ENCODE peak calls at places on chromosomes 3 and 15, in nine cellular contexts. C, X, K, E, A, Y, H, R and O are unnamed samples.

GRCh38 chr15:43251863-43252241 is 14.9 kb downstream of the TGM5 start:
- DNase-seq in C (no peak), X (no peak), K (no peak), E (no peak), A (no peak), Y (no peak), H (no peak), R (no peak), O (no peak)

GRCh38 chr3:143119974-143120715 is 574 bp downstream of the CHST2 start:
- DNase-seq in C (no peak), X (no peak), K (no peak), E (no peak), A (peak; percentile 51), Y (no peak), H (peak; percentile 28), R (no peak), O (peak; percentile 68)

GRCh38 chr3:195385526-195385925 is 57.3 kb downstream of the ACAP2 start:
- DNase-seq in C (peak; percentile 53), X (no peak), K (peak; percentile 32), E (peak; percentile 23), A (no peak), Y (peak; percentile 37), H (no peak), R (no peak), O (no peak)

GRCh38 chr3:52783211-52783555 is 5.8 kb downstream of the ITIH1 start:
- DNase-seq in C (no peak), X (peak; percentile 4), K (no peak), E (no peak), A (no peak), Y (no peak), H (no peak), R (no peak), O (no peak)

GRCh38 chr3:116140100-116140689 is 305.1 kb downstream of the LSAMP start:
- DNase-seq in C (peak; percentile 23), X (no peak), K (no peak), E (peak; percentile 47), A (no peak), Y (peak; percentile 52), H (no peak), R (no peak), O (no peak)

GRCh38 chr15:62624541-62625399 is 417.8 kb upstream of the TPM1 start:
- DNase-seq in C (peak; percentile 71), X (peak; percentile 25), K (peak; percentile 39), E (peak; percentile 74), A (no peak), Y (peak; percentile 61), H (no peak), R (no peak), O (no peak)

GRCh38 chr15:51576911-51577500 is 45.6 kb downstream of the DMXL2 start:
- DNase-seq in C (peak; percentile 14), X (no peak), K (no peak), E (peak; percentile 19), A (no peak), Y (peak; percentile 85), H (no peak), R (no peak), O (no peak)

GRCh38 chr3:76872999-76873398 is 166.9 kb upstream of the ROBO2 start:
- DNase-seq in C (no peak), X (no peak), K (no peak), E (no peak), A (no peak), Y (no peak), H (no peak), R (no peak), O (no peak)

GRCh38 chr3:43503067-43503728 is 118.6 kb downstream of the ANO10 start:
- DNase-seq in C (no peak), X (no peak), K (no peak), E (peak; percentile 46), A (no peak), Y (peak; percentile 47), H (no peak), R (no peak), O (no peak)

GRCh38 chr3:126166009-126166408 is 14.4 kb downstream of the ALDH1L1 start:
- DNase-seq in C (no peak), X (no peak), K (no peak), E (no peak), A (no peak), Y (no peak), H (no peak), R (no peak), O (no peak)

GRCh38 chr3:30161370-30161769 is 445.0 kb upstream of the TGFBR2 start:
- DNase-seq in C (peak; percentile 43), X (peak; percentile 21), K (no peak), E (peak; percentile 67), A (no peak), Y (no peak), H (no peak), R (no peak), O (no peak)

GRCh38 chr3:160981217-160981938 is 123.8 kb downstream of the B3GALNT1 start:
- DNase-seq in C (peak; percentile 8), X (no peak), K (no peak), E (no peak), A (peak; percentile 35), Y (peak; percentile 73), H (peak; percentile 4), R (peak; percentile 3), O (no peak)

GRCh38 chr3:13484861-13485590 is 4.9 kb downstream of the HDAC11 start:
- DNase-seq in C (peak; percentile 45), X (no peak), K (peak; percentile 46), E (peak; percentile 33), A (peak; percentile 88), Y (peak; percentile 31), H (no peak), R (no peak), O (peak; percentile 31)

GRCh38 chr15:66905954-66906353 is 159.4 kb upstream of the SMAD3 start:
- DNase-seq in C (no peak), X (no peak), K (no peak), E (no peak), A (no peak), Y (no peak), H (no peak), R (no peak), O (no peak)

GRCh38 chr3:50264389-50264963 is 4.5 kb upstream of the SEMA3B start:
- DNase-seq in C (peak; percentile 94), X (peak; percentile 92), K (peak; percentile 74), E (peak; percentile 93), A (peak; percentile 86), Y (peak; percentile 93), H (no peak), R (peak; percentile 73), O (peak; percentile 77)

GRCh38 chr15:57133127-57133968 is 214.9 kb downstream of the TCF12 start:
- DNase-seq in C (peak; percentile 78), X (no peak), K (no peak), E (peak; percentile 34), A (no peak), Y (no peak), H (no peak), R (no peak), O (no peak)

GRCh38 chr15:74540135-74540760 is 772 bp upstream of the ARID3B start:
- DNase-seq in C (peak; percentile 51), X (no peak), K (no peak), E (peak; percentile 60), A (no peak), Y (peak; percentile 71), H (no peak), R (no peak), O (no peak)

GRCh38 chr15:25789616-25790002 is 73.5 kb downstream of the ATP10A start:
- DNase-seq in C (no peak), X (no peak), K (no peak), E (no peak), A (no peak), Y (no peak), H (no peak), R (no peak), O (no peak)
- H3K27ac ChIP-seq in C (peak overlapping the region; percentile 69), X (peak overlapping the region; percentile 73), K (no peak overlapping the region), E (peak overlapping the region; percentile 33), A (peak overlapping the region; percentile 41), Y (peak overlapping the region; percentile 12), H (no peak overlapping the region), R (no peak overlapping the region), O (no peak overlapping the region)

DNA sequence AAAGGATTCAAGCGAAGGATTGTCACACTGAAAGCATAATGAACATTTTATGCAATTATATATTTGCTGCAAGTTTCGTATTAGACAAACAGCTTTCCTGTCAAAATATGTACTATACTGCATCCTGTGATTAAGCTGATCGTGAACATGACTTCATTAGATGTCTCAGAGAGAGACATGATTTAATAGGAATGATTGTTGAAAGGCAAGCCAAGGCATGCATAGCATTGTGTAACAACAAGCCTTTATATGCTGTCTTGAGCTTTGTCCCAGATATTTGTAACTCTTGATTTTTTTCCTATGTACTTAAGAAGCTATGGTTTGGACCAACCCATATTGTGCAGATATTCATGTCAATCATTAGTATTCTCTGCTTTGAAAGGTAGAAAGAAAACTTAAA is 309.1 kb downstream of the KCNH8 start:
- DNase-seq in C (no peak), X (no peak), K (no peak), E (no peak), A (no peak), Y (no peak), H (no peak), R (no peak), O (no peak)
- H3K27ac ChIP-seq in C (no peak overlapping the region), X (no peak overlapping the region), K (no peak overlapping the region), E (no peak overlapping the region), A (no peak overlapping the region), Y (no peak overlapping the region), H (no peak overlapping the region), R (no peak overlapping the region), O (no peak overlapping the region)

GRCh38 chr3:193826126-193826795 is 233.3 kb downstream of the OPA1 start:
- DNase-seq in C (peak; percentile 91), X (no peak), K (peak; percentile 53), E (peak; percentile 34), A (no peak), Y (peak; percentile 91), H (no peak), R (no peak), O (no peak)
- H3K27ac ChIP-seq in C (no peak overlapping the region), X (no peak overlapping the region), K (no peak overlapping the region), E (no peak overlapping the region), A (no peak overlapping the region), Y (no peak overlapping the region), H (no peak overlapping the region), R (no peak overlapping the region), O (no peak overlapping the region)

GRCh38 chr3:42425736-42426407 is 15.5 kb upstream of the LYZL4 start:
- DNase-seq in C (no peak), X (no peak), K (no peak), E (no peak), A (no peak), Y (no peak), H (no peak), R (no peak), O (no peak)

GRCh38 chr3:42419565-42419964 is 9.2 kb upstream of the LYZL4 start:
- DNase-seq in C (no peak), X (no peak), K (no peak), E (no peak), A (no peak), Y (no peak), H (no peak), R (no peak), O (no peak)

GRCh38 chr3:42424911-42425310 is 14.5 kb upstream of the LYZL4 start:
- DNase-seq in C (no peak), X (no peak), K (no peak), E (no peak), A (no peak), Y (no peak), H (no peak), R (no peak), O (no peak)

GRCh38 chr3:42421818-42422796 is 11.7 kb upstream of the LYZL4 start:
- DNase-seq in C (no peak), X (no peak), K (no peak), E (no peak), A (no peak), Y (no peak), H (no peak), R (no peak), O (no peak)
- H3K27ac ChIP-seq in C (no peak overlapping the region), X (no peak overlapping the region), K (no peak overlapping the region), E (no peak overlapping the region), A (no peak overlapping the region), Y (no peak overlapping the region), H (no peak overlapping the region), R (no peak overlapping the region), O (no peak overlapping the region)